ENCODE peak calls at places on chromosomes 2 and 18, in five cellular contexts. I is psoas muscle, B is fibroblast of lung, W is aorta, N is heart left ventricle. F is an unnamed sample. For H3K36me3, the result is how much of the 10 kb centered on the place peaks cover.

GRCh38 chr2:53500181-53500580 is 267.4 kb upstream of the CHAC2 start:
- DNase-seq in I (no peak), B (peak), N (no peak), W (peak), F (no peak)

GRCh38 chr2:218022131-218022850 is 19.5 kb upstream of the TNS1 start:
- DNase-seq in I (no peak), W (peak), N (no peak), B (no peak), F (no peak)

GRCh38 chr2:157722580-157723234 is 94.0 kb upstream of the ACVR1C start:
- DNase-seq in B (peak), N (no peak), W (no peak), I (no peak), F (no peak)

GRCh38 chr2:236794074-236794473 is 224.4 kb downstream of the ACKR3 start:
- DNase-seq in W (no peak), B (peak), I (no peak), N (no peak), F (no peak)

GRCh38 chr2:145027073-145027459 is 507.1 kb upstream of the ZEB2 start:
- DNase-seq in W (no peak), I (no peak), B (no peak), N (no peak), F (no peak)

GRCh38 chr2:104848526-104848925 is 5.4 kb upstream of the POU3F3 start:
- DNase-seq in B (no peak), N (no peak), W (no peak), I (no peak), F (no peak)

GRCh38 chr2:112916145-112916571 is 5.2 kb downstream of the IL37 start:
- DNase-seq in W (no peak), I (no peak), N (no peak), B (no peak), F (no peak)

GRCh38 chr2:213806125-213806726 is 522.0 kb downstream of the SPAG16 start:
- DNase-seq in I (no peak), N (no peak), W (no peak), B (peak), F (no peak)

GRCh38 chr2:207930747-207931146 is 94.6 kb downstream of the PLEKHM3 start:
- DNase-seq in B (no peak), I (no peak), W (no peak), N (no peak), F (no peak)

GRCh38 chr18:58256316-58257080 is 212.5 kb downstream of the NEDD4L start:
- DNase-seq in N (no peak), W (no peak), B (no peak), I (no peak), F (no peak)

GRCh38 chr2:237258146-237258545 is 155.8 kb downstream of the COL6A3 start:
- DNase-seq in N (no peak), W (no peak), I (no peak), B (peak), F (no peak)

GRCh38 chr2:172253190-172254052 is 150.7 kb upstream of the DLX2 start:
- DNase-seq in N (peak), B (peak), I (peak), W (peak), F (no peak)

GRCh38 chr2:180980943-180981898 is 816 bp downstream of the UBE2E3 start:
- DNase-seq in N (peak), B (peak), W (peak), I (peak), F (peak)

GRCh38 chr18:28455971-28456370 is 279.0 kb upstream of the CDH2 start:
- DNase-seq in I (no peak), N (no peak), B (no peak), W (no peak), F (no peak)

GRCh38 chr2:167844714-167845530 is 402.5 kb downstream of the STK39 start:
- DNase-seq in B (no peak), W (no peak), I (no peak), N (no peak), F (no peak)

GRCh38 chr2:12720181-12720580 is 3.4 kb downstream of the TRIB2 start:
- DNase-seq in N (no peak), I (no peak), W (no peak), B (peak), F (no peak)
- H3K36me3 ChIP-seq in N (under half), I (under half), W (under half), B (under half), F (under half)

GRCh38 chr2:96866986-96867755 is 2.7 kb downstream of the SEMA4C start:
- DNase-seq in N (no peak), I (no peak), W (no peak), B (no peak), F (no peak)

GRCh38 chr2:96866149-96866548 is 3.7 kb downstream of the SEMA4C start:
- DNase-seq in I (no peak), N (no peak), W (peak), B (no peak), F (no peak)

GRCh38 chr2:96864343-96865091 is 5.4 kb downstream of the SEMA4C start:
- DNase-seq in B (no peak), I (peak), W (peak), N (no peak), F (no peak)

GRCh38 chr2:96866586-96866985 is 3.3 kb downstream of the SEMA4C start:
- DNase-seq in W (no peak), B (no peak), I (no peak), N (no peak), F (no peak)

DNA sequence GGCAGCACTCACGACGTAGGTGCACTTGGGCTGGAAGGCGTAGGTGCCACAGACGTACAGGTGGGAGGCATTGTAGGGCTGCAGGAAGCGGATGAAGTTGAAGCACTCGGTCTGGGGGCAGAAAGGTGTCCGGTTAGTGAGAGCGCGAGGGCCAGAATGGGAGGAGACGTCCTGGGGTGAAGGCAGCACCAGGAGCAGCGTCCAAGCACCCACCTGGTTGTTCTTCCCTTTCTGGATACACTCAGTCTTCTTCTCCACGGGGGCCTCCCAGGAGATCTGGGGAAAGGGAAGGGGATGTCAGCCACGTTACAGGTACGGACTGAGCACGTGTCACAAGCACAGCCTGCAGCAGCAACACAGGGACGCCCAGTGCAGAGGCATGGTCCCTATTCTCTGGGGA is 4.2 kb downstream of the SEMA4C start:
- DNase-seq in B (no peak), N (no peak), W (no peak), I (no peak), F (no peak)
- H3K36me3 ChIP-seq in B (under half), N (half or more), W (under half), I (under half), F (under half)

DNA sequence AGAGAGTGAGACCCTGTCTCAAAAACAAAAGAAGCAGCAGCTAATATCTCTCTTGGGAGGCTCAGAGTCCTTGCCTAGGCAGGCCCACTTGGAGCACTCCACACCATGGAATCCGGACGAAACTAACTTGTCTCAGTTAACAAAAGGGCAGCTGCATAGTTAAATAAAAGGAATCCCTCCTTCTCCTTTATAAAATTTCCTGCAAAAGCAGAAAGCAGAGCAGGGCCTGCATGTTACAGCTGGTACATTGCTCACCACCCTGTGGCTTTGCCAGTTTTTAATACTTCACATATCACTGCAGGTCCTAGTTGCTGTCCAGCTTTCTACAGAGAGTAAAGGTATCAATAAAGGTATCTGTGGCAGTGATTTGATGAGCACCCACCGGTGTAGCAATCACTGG is 93.6 kb downstream of the ASAP2 start:
- DNase-seq in B (no peak), N (no peak), I (no peak), W (no peak), F (no peak)
- H3K36me3 ChIP-seq in B (under half), N (under half), I (under half), W (under half), F (under half)

DNA sequence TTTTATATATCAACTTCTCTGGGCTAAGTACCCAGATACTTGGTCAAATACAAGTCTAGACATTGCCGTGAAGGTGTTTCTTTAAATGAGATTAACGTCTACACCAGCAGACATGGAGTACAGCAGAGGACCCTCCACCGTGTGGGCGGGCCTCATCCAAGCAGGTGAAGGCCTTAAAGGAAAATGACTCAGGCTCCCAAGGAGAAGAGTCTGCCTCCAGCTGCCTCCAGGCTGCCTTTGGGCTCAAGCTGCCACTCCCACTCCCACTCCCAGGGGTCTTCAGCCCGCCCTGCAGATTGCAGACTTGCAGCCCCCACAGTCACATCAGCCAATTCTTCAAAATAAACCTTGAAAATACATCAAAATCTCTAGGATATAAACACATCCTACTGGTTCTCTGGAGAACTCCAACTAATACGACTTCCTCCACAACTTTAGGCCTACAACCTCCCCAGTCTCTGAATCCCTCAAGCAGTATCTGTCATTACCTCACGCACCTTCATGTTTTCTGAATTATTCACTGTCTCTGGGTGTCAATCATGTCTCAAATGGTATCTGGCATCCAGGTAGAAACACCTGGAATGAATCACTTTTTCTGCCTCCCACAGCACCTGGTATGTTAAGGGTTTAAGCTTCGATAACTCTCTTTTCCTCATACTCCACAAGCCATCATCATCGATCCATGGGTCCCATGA is 6.9 kb downstream of the ITGB1BP1 start:
- DNase-seq in I (no peak), B (no peak), N (no peak), W (no peak), F (no peak)
- H3K36me3 ChIP-seq in I (under half), B (under half), N (under half), W (under half), F (under half)

GRCh38 chr18:51195602-51196115 is 1.8 kb downstream of the MEX3C start:
- DNase-seq in N (peak), I (no peak), B (peak), W (no peak), F (peak)

GRCh38 chr18:51193621-51194287 is 3.7 kb downstream of the MEX3C start:
- DNase-seq in I (no peak), B (peak), W (no peak), N (no peak), F (no peak)

GRCh38 chr18:51196116-51196810 is 1.2 kb downstream of the MEX3C start:
- DNase-seq in N (peak), I (peak), W (peak), B (peak), F (peak)

GRCh38 chr18:51195086-51195601 is 2.3 kb downstream of the MEX3C start:
- DNase-seq in I (no peak), W (no peak), N (no peak), B (peak), F (no peak)

DNA sequence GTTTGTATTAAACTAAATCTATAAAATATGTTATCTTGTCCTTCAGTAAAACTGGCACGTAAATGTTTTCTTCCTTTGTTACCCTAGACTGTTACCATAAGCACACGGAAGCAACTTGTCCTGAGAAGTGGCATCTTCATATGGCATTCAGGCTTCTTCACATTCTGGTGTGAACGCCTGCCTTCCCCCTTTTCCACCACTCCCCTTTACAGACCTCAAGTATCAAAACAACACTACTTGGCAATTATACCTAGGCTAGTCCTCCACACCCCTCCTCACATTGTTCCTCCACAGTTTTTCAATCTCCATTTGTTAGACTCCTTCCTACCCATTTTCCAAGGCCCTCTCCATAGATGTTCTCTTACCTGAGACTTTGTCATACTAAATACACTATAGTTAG is 2.9 kb downstream of the MEX3C start:
- DNase-seq in N (no peak), I (no peak), W (no peak), B (no peak), F (no peak)
- H3K36me3 ChIP-seq in N (under half), I (under half), W (under half), B (under half), F (under half)

GRCh38 chr2:97736185-97736584 is 22.8 kb downstream of the ZAP70 start:
- DNase-seq in W (no peak), I (no peak), N (no peak), B (no peak), F (no peak)
- H3K36me3 ChIP-seq in W (under half), I (under half), N (under half), B (under half), F (half or more)

GRCh38 chr2:150480971-150481830 is 6.3 kb downstream of the RND3 start:
- DNase-seq in W (no peak), B (no peak), N (no peak), I (no peak), F (no peak)

GRCh38 chr2:150482667-150483260 is 4.7 kb downstream of the RND3 start:
- DNase-seq in B (peak), W (no peak), N (no peak), I (no peak), F (no peak)

GRCh38 chr2:150483532-150483931 is 3.9 kb downstream of the RND3 start:
- DNase-seq in N (no peak), I (no peak), B (peak), W (no peak), F (no peak)

GRCh38 chr2:150480241-150480640 is 7.2 kb downstream of the RND3 start:
- DNase-seq in N (no peak), W (no peak), B (peak), I (no peak), F (no peak)

GRCh38 chr2:150482111-150482510 is 5.4 kb downstream of the RND3 start:
- DNase-seq in W (no peak), N (no peak), I (no peak), B (peak), F (no peak)
- H3K36me3 ChIP-seq in W (under half), N (under half), I (under half), B (under half), F (under half)

GRCh38 chr2:203338322-203338721 is 10.1 kb downstream of the ABI2 start:
- DNase-seq in W (no peak), B (no peak), I (no peak), N (peak), F (no peak)
- H3K36me3 ChIP-seq in W (under half), B (under half), I (under half), N (under half), F (under half)

GRCh38 chr18:13746636-13747035 is 20.2 kb downstream of the RNMT start:
- DNase-seq in I (no peak), W (no peak), N (no peak), B (no peak), F (no peak)
- H3K36me3 ChIP-seq in I (under half), W (under half), N (half or more), B (under half), F (half or more)